ENCODE peak calls at places on chromosome 20, in four cellular contexts. S, R, G and O are unnamed samples.

GRCh38 chr20:18224968-18225568 is 63.3 kb upstream of the ZNF133 start:
- DNase-seq in S (no peak), G (peak), R (peak), O (no peak)

GRCh38 chr20:57434390-57434700 is 43.1 kb downstream of the RBM38 start:
- DNase-seq in R (no peak), G (no peak), S (no peak), O (no peak)

GRCh38 chr20:59830107-59831023 is 103.1 kb downstream of the SYCP2 start:
- DNase-seq in R (no peak), G (no peak), S (no peak), O (peak)

GRCh38 chr20:50267041-50267865 is 76.6 kb downstream of the CEBPB start:
- DNase-seq in G (peak), S (no peak), R (peak), O (no peak)

GRCh38 chr20:58020656-58021454 is 207.6 kb downstream of the ANKRD60 start:
- DNase-seq in R (no peak), S (no peak), G (no peak), O (no peak)

GRCh38 chr20:54167909-54168872 is 5.6 kb downstream of the CYP24A1 start:
- DNase-seq in R (peak), G (no peak), S (no peak), O (no peak)

GRCh38 chr20:50834599-50835005 is 39.7 kb downstream of the BCAS4 start:
- DNase-seq in R (peak), S (no peak), G (no peak), O (no peak)

GRCh38 chr20:51027396-51027795 is 4.5 kb upstream of the KCNG1 start:
- DNase-seq in R (no peak), S (no peak), G (no peak), O (no peak)

GRCh38 chr20:23244207-23244915 is 106.2 kb upstream of the NXT1 start:
- DNase-seq in R (no peak), S (peak), G (no peak), O (no peak)

GRCh38 chr20:6940052-6940451 is 172.6 kb downstream of the BMP2 start:
- DNase-seq in S (no peak), R (no peak), G (no peak), O (no peak)

GRCh38 chr20:54714817-54715216 is 239.4 kb downstream of the DOK5 start:
- DNase-seq in R (no peak), S (no peak), G (no peak), O (no peak)

GRCh38 chr20:57289401-57290177 is 23.1 kb upstream of the BMP7 start:
- DNase-seq in G (no peak), S (no peak), R (peak), O (no peak)

GRCh38 chr20:7980332-7981046 is 39.1 kb downstream of the TMX4 start:
- DNase-seq in R (peak), G (no peak), S (no peak), O (peak)

GRCh38 chr20:14744723-14745122 is 407.3 kb upstream of the FLRT3 start:
- DNase-seq in R (no peak), G (no peak), S (no peak), O (peak)

GRCh38 chr20:14745830-14746229 is 408.4 kb upstream of the FLRT3 start:
- DNase-seq in S (no peak), R (no peak), G (no peak), O (no peak)

DNA sequence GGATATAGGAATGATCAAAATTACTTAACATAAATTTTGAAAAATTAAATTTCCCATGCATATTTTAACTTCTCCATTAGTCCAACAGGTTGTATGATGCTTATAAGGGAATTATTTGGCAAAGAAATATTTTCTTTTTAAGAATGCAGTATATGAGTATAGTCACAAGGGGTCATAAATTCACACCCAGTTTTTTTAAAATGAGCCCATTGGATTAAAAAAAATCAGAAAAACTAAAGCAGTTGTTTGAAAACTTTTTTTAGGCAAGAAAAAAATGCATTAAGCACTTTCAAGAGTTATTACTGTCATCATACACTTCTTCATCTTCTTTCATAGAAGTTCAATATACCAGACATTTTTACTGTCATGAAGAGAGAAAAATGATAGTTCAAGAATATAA is 404.2 kb upstream of the FLRT3 start:
- DNase-seq in G (no peak), S (no peak), R (no peak), O (no peak)
- TF ChIP-seq CTCF in G (no peak), S (no peak), R (no peak), O (no peak)

GRCh38 chr20:47754946-47755652 is 30.2 kb downstream of the SULF2 start:
- DNase-seq in R (no peak), S (no peak), G (no peak), O (no peak)

GRCh38 chr20:47760686-47761477 is 24.4 kb downstream of the SULF2 start:
- DNase-seq in G (no peak), R (no peak), S (no peak), O (no peak)

GRCh38 chr20:47762699-47763098 is 22.6 kb downstream of the SULF2 start:
- DNase-seq in R (no peak), G (no peak), S (no peak), O (no peak)

GRCh38 chr20:47761478-47762047 is 23.7 kb downstream of the SULF2 start:
- DNase-seq in R (no peak), S (no peak), G (no peak), O (no peak)

GRCh38 chr20:47758517-47759450 is 26.5 kb downstream of the SULF2 start:
- DNase-seq in G (no peak), S (no peak), R (no peak), O (peak)
- TF ChIP-seq CTCF in G (no peak), S (no peak), R (no peak), O (no peak)

GRCh38 chr20:48615871-48616270 is 211.9 kb downstream of the PREX1 start:
- DNase-seq in S (no peak), G (no peak), R (no peak), O (no peak)

GRCh38 chr20:48612335-48612734 is 215.5 kb downstream of the PREX1 start:
- DNase-seq in S (no peak), G (no peak), R (no peak), O (no peak)

GRCh38 chr20:48614593-48615274 is 213.1 kb downstream of the PREX1 start:
- DNase-seq in S (no peak), R (no peak), G (no peak), O (no peak)

GRCh38 chr20:48616481-48616880 is 211.3 kb downstream of the PREX1 start:
- DNase-seq in G (no peak), R (no peak), S (no peak), O (no peak)

DNA sequence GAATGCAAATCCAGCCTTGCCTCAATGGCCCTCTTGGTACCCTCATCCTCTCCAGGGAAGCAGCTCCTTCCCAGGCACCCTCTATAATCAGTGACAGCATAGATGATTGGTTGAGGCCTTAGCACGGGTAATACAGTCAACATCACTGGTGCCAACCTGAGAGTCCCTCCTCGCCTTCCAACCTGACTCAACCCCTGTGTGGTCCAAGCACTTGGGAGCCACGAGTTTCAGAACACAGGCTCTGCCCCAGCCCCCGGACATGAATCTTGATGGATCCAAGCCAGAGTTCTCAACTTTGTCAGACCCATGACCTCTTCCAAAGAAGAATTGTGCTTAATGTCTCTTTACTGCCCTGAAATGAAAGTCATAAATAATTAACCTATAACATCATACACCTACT is 213.9 kb downstream of the PREX1 start:
- DNase-seq in R (no peak), G (no peak), S (no peak), O (no peak)
- TF ChIP-seq CTCF in R (no peak), G (no peak), S (no peak), O (no peak)

GRCh38 chr20:62027116-62027515 is 38.6 kb downstream of the TAF4 start:
- DNase-seq in G (no peak), R (peak), S (no peak), O (no peak)

GRCh38 chr20:62026564-62026856 is 39.2 kb downstream of the TAF4 start:
- DNase-seq in S (no peak), G (no peak), R (no peak), O (no peak)

GRCh38 chr20:62027698-62028321 is 37.9 kb downstream of the TAF4 start:
- DNase-seq in R (no peak), S (no peak), G (no peak), O (no peak)

GRCh38 chr20:62025394-62025793 is 40.3 kb downstream of the TAF4 start:
- DNase-seq in R (no peak), G (no peak), S (no peak), O (no peak)

DNA sequence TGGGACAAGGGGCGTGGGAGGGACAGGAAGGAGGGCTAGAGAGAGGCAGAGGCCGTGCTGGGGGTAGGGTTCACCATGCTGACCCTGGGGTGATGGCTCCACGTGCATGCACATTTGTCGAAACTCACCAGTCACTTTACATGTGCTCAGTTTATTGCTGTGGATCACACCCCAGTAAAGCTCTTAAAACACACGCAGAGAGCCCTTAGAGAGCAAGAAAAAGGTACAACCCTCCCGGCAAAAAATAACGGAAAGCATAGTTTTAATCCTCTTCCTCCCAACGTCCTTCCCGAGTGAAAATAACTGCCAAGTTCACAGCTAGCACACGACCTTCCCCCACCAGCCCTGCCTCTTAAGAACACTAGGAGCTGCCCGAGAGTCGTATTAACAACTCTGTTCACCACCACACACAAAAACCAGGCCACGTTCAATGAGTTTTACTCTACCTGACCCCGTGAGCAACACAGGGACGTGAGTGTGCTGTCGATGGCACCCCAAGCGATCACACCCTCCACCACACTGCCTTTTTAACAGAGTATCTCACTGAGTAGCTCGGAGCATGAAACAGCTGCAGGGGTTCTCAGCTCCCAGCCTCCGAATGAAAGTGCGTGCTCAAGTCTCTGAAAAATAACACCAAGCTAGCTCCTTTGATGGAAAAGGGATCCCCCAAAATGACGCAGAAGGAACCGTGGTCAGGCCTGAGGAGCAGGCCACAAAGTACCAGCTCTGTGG is 39.7 kb downstream of the TAF4 start:
- DNase-seq in R (peak), S (peak), G (no peak), O (no peak)
- TF ChIP-seq CTCF in R (peak), S (peak), G (peak), O (peak)

DNA sequence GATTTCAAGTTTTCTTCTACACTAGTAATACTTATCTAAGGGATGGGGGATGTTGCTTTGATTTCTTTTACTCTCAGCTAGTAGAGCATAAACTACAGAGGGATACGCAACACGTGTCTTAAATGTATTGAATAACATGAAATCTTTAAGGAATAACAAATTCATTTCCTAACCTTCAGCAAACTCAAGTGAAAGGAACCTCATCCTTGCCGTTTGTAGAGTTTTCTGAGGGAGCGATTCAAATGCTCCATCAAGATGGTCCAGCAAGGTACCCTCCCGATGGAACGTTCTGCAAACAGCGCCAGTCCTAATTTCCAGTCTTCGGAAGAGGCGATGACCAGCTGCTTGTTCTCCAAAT is 95.4 kb upstream of the RIN2 start:
- DNase-seq in S (no peak), G (no peak), R (no peak), O (no peak)
- TF ChIP-seq CTCF in S (no peak), G (no peak), R (no peak), O (no peak)

DNA sequence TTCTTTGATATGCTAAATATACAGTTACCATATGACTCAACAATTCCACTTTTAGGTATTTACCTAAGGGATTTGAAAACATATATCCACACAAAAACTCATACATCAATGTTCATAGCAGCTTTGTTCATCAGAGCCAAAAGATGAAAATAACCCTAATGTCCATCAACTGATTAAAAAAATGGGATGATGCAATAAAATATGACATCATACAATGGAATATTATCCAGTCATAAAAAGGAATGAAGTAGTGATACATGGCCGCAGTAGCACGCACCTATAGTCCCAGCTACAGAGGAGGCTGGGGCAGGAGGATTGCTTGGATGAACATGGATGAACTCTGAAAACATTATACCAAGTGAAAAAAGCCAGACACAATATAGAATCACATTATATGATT is 101.4 kb upstream of the SIRPA start:
- DNase-seq in S (no peak), G (no peak), R (no peak), O (no peak)
- TF ChIP-seq CTCF in S (no peak), G (no peak), R (no peak), O (no peak)

DNA sequence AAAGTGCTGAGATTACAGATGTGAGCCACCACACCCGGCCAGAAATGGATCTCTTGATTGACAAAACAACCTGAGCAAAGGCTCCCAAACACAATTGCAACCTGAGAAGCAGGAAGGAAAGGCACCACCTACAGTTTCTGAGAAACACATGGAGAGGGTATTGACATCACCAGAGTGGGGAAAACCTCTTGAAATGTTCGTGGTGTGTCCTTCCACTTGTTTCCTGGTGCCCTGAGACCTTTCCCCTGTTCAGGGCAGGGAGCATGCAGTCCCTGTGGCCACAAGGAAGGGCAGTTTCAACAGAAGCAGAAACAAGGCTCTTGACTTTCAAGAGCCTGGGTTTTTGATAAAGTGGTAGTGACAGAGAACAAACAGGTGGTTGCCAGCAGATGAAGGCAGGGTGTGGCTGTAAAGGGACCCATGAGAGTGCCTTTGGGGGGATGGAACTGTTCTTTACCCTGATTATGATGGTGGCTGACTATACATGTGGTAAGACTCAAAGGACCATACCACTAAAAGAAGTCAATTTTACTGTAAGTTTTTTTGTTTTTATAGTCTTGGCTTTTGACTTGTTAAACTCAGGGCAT is 3.2 kb upstream of the BPIFA1 start:
- DNase-seq in S (no peak), G (no peak), R (no peak), O (no peak)
- TF ChIP-seq CTCF in S (no peak), G (no peak), R (no peak), O (no peak)

GRCh38 chr20:2005359-2005758 is 11.5 kb upstream of the PDYN start:
- DNase-seq in S (no peak), R (peak), G (no peak), O (no peak)

GRCh38 chr20:2002365-2002764 is 8.5 kb upstream of the PDYN start:
- DNase-seq in R (no peak), S (no peak), G (no peak), O (no peak)

GRCh38 chr20:2006452-2007381 is 12.9 kb upstream of the PDYN start:
- DNase-seq in S (no peak), G (no peak), R (peak), O (peak)

GRCh38 chr20:2004171-2004570 is 10.3 kb upstream of the PDYN start:
- DNase-seq in S (no peak), R (no peak), G (no peak), O (no peak)

GRCh38 chr20:2005831-2006426 is 12.1 kb upstream of the PDYN start:
- DNase-seq in S (peak), R (peak), G (peak), O (peak)
- TF ChIP-seq CTCF in S (no peak), R (no peak), G (no peak), O (no peak)

DNA sequence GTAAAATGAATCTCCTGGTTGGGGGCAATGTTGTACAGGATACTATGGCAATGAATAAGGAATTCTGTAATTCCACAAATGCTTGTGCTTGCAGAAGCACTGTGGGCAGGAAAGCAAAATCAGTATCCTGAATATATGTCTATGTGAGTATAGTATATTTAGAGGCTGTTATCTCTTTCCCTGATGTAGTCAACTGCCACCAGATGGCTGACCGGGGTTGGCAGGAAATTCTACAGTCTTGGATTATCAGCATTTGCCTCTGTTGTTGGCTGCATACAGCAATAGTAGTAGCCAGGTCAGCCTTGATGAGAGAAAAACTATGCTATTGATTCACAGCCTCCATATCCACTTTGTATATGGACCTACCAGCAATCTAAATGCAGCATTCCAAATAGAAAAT is 425.1 kb upstream of the JAG1 start:
- DNase-seq in S (no peak), G (no peak), R (no peak), O (no peak)
- TF ChIP-seq CTCF in S (peak), G (no peak), R (peak), O (no peak)

DNA sequence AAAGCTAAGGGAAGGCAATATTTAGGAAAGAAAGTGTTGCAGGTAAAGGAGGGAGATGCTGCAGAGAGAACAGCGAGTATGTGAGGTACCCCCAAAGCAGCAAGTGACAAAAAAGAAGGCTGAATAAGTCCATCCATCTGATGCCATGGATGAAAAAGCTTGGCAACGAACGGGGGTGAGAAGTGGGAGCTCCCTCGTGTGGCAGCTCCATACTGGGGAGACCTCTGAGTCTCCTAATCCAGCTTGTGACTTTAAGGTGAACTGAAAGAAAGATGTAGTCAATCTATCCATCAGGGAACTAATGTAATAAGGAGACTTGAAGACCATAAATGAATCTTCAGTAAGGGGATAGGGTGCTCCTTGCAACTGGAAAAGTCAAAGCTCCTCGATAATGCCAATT is 156.6 kb downstream of the OTOR start:
- DNase-seq in R (no peak), G (no peak), S (no peak), O (no peak)
- TF ChIP-seq CTCF in R (no peak), G (no peak), S (no peak), O (no peak)